ENCODE peak calls at places on chromosomes 5 and 9, in ten cellular contexts. One of them, this sample, is unnamed.

GRCh38 chr9:132037470-132037869 is 42.2 kb downstream of the MED27 start:
- DNase-seq in neuronal stem cell: no peak
- DNase-seq in neural progenitor cell: no peak
- DNase-seq in MM.1S: no peak
- DNase-seq in OCI-LY7: no peak
- DNase-seq in K562: no peak
- DNase-seq in Karpas-422: no peak
- DNase-seq in H9: no peak
- DNase-seq in endothelial cell of umbilical vein: no peak
- DNase-seq in IMR-90: no peak
- DNase-seq in this sample: no peak

GRCh38 chr9:136090768-136091581 is 4.1 kb downstream of the NACC2 start:
- DNase-seq in neuronal stem cell: no peak
- DNase-seq in neural progenitor cell: peak; percentile 44
- DNase-seq in MM.1S: no peak
- DNase-seq in OCI-LY7: no peak
- DNase-seq in K562: no peak
- DNase-seq in Karpas-422: no peak
- DNase-seq in H9: peak; percentile 38
- DNase-seq in endothelial cell of umbilical vein: no peak
- DNase-seq in IMR-90: no peak
- DNase-seq in this sample: no peak

GRCh38 chr5:76622973-76623596 is at the start of gene F2RL2:
- DNase-seq in neuronal stem cell: peak; percentile 33
- DNase-seq in neural progenitor cell: peak; percentile 76
- DNase-seq in MM.1S: no peak
- DNase-seq in OCI-LY7: no peak
- DNase-seq in K562: peak; percentile 56
- DNase-seq in Karpas-422: no peak
- DNase-seq in H9: peak; percentile 49
- DNase-seq in endothelial cell of umbilical vein: peak; percentile 75
- DNase-seq in IMR-90: peak; percentile 93
- DNase-seq in this sample: no peak

GRCh38 chr9:134419684-134420076 is 93.4 kb downstream of the RXRA start:
- DNase-seq in neuronal stem cell: no peak
- DNase-seq in neural progenitor cell: peak; percentile 66
- DNase-seq in MM.1S: no peak
- DNase-seq in OCI-LY7: no peak
- DNase-seq in K562: peak; percentile 16
- DNase-seq in Karpas-422: peak; percentile 74
- DNase-seq in H9: peak; percentile 77
- DNase-seq in endothelial cell of umbilical vein: no peak
- DNase-seq in IMR-90: no peak
- DNase-seq in this sample: no peak

GRCh38 chr5:98121036-98121936 is 652.2 kb upstream of the RGMB start:
- DNase-seq in neuronal stem cell: no peak
- DNase-seq in neural progenitor cell: no peak
- DNase-seq in MM.1S: no peak
- DNase-seq in OCI-LY7: no peak
- DNase-seq in K562: peak; percentile 1
- DNase-seq in Karpas-422: no peak
- DNase-seq in H9: peak; percentile 61
- DNase-seq in endothelial cell of umbilical vein: no peak
- DNase-seq in IMR-90: no peak
- DNase-seq in this sample: no peak

GRCh38 chr5:143302344-143302743 is 101.1 kb downstream of the NR3C1 start:
- DNase-seq in neuronal stem cell: no peak
- DNase-seq in neural progenitor cell: no peak
- DNase-seq in MM.1S: no peak
- DNase-seq in OCI-LY7: no peak
- DNase-seq in K562: no peak
- DNase-seq in Karpas-422: no peak
- DNase-seq in H9: no peak
- DNase-seq in endothelial cell of umbilical vein: no peak
- DNase-seq in IMR-90: no peak
- DNase-seq in this sample: no peak

GRCh38 chr5:135221696-135222095 is 177.3 kb downstream of the MACROH2A1 start:
- DNase-seq in neuronal stem cell: no peak
- DNase-seq in neural progenitor cell: no peak
- DNase-seq in MM.1S: no peak
- DNase-seq in OCI-LY7: no peak
- DNase-seq in K562: no peak
- DNase-seq in Karpas-422: no peak
- DNase-seq in H9: no peak
- DNase-seq in endothelial cell of umbilical vein: no peak
- DNase-seq in IMR-90: no peak
- DNase-seq in this sample: no peak

GRCh38 chr9:106862115-106862945 is 636 bp upstream of the ZNF462 start:
- DNase-seq in neuronal stem cell: peak; percentile 54
- DNase-seq in neural progenitor cell: peak; percentile 71
- DNase-seq in MM.1S: peak; percentile 21
- DNase-seq in OCI-LY7: no peak
- DNase-seq in K562: no peak
- DNase-seq in Karpas-422: no peak
- DNase-seq in H9: peak; percentile 74
- DNase-seq in endothelial cell of umbilical vein: peak; percentile 54
- DNase-seq in IMR-90: peak; percentile 52
- DNase-seq in this sample: peak; percentile 13

GRCh38 chr9:99821187-99822095 is at the start of gene NR4A3:
- DNase-seq in neuronal stem cell: peak; percentile 97
- DNase-seq in neural progenitor cell: peak; percentile 97
- DNase-seq in MM.1S: peak; percentile 67
- DNase-seq in OCI-LY7: peak; percentile 91
- DNase-seq in K562: peak; percentile 95
- DNase-seq in Karpas-422: peak; percentile 95
- DNase-seq in H9: peak; percentile 87
- DNase-seq in endothelial cell of umbilical vein: peak; percentile 96
- DNase-seq in IMR-90: peak; percentile 99
- DNase-seq in this sample: peak; percentile 67

GRCh38 chr9:125747765-125748510 is 765 bp downstream of the PBX3 start:
- DNase-seq in neuronal stem cell: no peak
- DNase-seq in neural progenitor cell: peak; percentile 67
- DNase-seq in MM.1S: peak; percentile 50
- DNase-seq in OCI-LY7: peak; percentile 27
- DNase-seq in K562: peak; percentile 6
- DNase-seq in Karpas-422: no peak
- DNase-seq in H9: no peak
- DNase-seq in endothelial cell of umbilical vein: peak; percentile 52
- DNase-seq in IMR-90: no peak
- DNase-seq in this sample: peak; percentile 22

GRCh38 chr9:81074261-81074660 is 615.1 kb downstream of the TLE1 start:
- DNase-seq in neuronal stem cell: no peak
- DNase-seq in neural progenitor cell: no peak
- DNase-seq in MM.1S: no peak
- DNase-seq in OCI-LY7: no peak
- DNase-seq in K562: no peak
- DNase-seq in Karpas-422: no peak
- DNase-seq in H9: no peak
- DNase-seq in endothelial cell of umbilical vein: no peak
- DNase-seq in IMR-90: no peak
- DNase-seq in this sample: no peak

GRCh38 chr9:124553738-124554137 is 46.5 kb upstream of the NR5A1 start:
- DNase-seq in neuronal stem cell: no peak
- DNase-seq in neural progenitor cell: no peak
- DNase-seq in MM.1S: no peak
- DNase-seq in OCI-LY7: no peak
- DNase-seq in K562: no peak
- DNase-seq in Karpas-422: no peak
- DNase-seq in H9: no peak
- DNase-seq in endothelial cell of umbilical vein: no peak
- DNase-seq in IMR-90: peak; percentile 94
- DNase-seq in this sample: no peak

GRCh38 chr5:52582313-52582712 is 205.4 kb upstream of the ITGA1 start:
- DNase-seq in neuronal stem cell: no peak
- DNase-seq in neural progenitor cell: peak; percentile 13
- DNase-seq in MM.1S: no peak
- DNase-seq in OCI-LY7: peak; percentile 0
- DNase-seq in K562: no peak
- DNase-seq in Karpas-422: no peak
- DNase-seq in H9: no peak
- DNase-seq in endothelial cell of umbilical vein: no peak
- DNase-seq in IMR-90: no peak
- DNase-seq in this sample: no peak
- H2AFZ ChIP-seq in neuronal stem cell: no peak overlapping the region
- H2AFZ ChIP-seq in neural progenitor cell: no peak overlapping the region
- H2AFZ ChIP-seq in MM.1S: no peak overlapping the region
- H2AFZ ChIP-seq in OCI-LY7: no peak overlapping the region
- H2AFZ ChIP-seq in K562: no peak overlapping the region
- H2AFZ ChIP-seq in Karpas-422: no peak overlapping the region
- H2AFZ ChIP-seq in H9: no peak overlapping the region
- H2AFZ ChIP-seq in endothelial cell of umbilical vein: no peak overlapping the region
- H2AFZ ChIP-seq in IMR-90: no peak overlapping the region
- H2AFZ ChIP-seq in this sample: no peak overlapping the region

GRCh38 chr9:40928803-40929487 is 199.5 kb downstream of the FOXD4L6 start:
- DNase-seq in neuronal stem cell: no peak
- DNase-seq in neural progenitor cell: no peak
- DNase-seq in MM.1S: no peak
- DNase-seq in OCI-LY7: no peak
- DNase-seq in K562: no peak
- DNase-seq in Karpas-422: peak; percentile 36
- DNase-seq in H9: no peak
- DNase-seq in endothelial cell of umbilical vein: no peak
- DNase-seq in IMR-90: no peak
- DNase-seq in this sample: no peak

GRCh38 chr9:40927851-40928802 is 200.4 kb downstream of the FOXD4L6 start:
- DNase-seq in neuronal stem cell: no peak
- DNase-seq in neural progenitor cell: no peak
- DNase-seq in MM.1S: no peak
- DNase-seq in OCI-LY7: no peak
- DNase-seq in K562: no peak
- DNase-seq in Karpas-422: peak; percentile 38
- DNase-seq in H9: no peak
- DNase-seq in endothelial cell of umbilical vein: no peak
- DNase-seq in IMR-90: no peak
- DNase-seq in this sample: no peak

GRCh38 chr9:40925149-40925548 is 203.3 kb downstream of the FOXD4L6 start:
- DNase-seq in neuronal stem cell: no peak
- DNase-seq in neural progenitor cell: no peak
- DNase-seq in MM.1S: no peak
- DNase-seq in OCI-LY7: no peak
- DNase-seq in K562: no peak
- DNase-seq in Karpas-422: peak; percentile 23
- DNase-seq in H9: no peak
- DNase-seq in endothelial cell of umbilical vein: no peak
- DNase-seq in IMR-90: no peak
- DNase-seq in this sample: no peak

GRCh38 chr9:40926404-40927259 is 201.8 kb downstream of the FOXD4L6 start:
- DNase-seq in neuronal stem cell: no peak
- DNase-seq in neural progenitor cell: no peak
- DNase-seq in MM.1S: no peak
- DNase-seq in OCI-LY7: no peak
- DNase-seq in K562: no peak
- DNase-seq in Karpas-422: peak; percentile 38
- DNase-seq in H9: no peak
- DNase-seq in endothelial cell of umbilical vein: no peak
- DNase-seq in IMR-90: no peak
- DNase-seq in this sample: no peak

DNA sequence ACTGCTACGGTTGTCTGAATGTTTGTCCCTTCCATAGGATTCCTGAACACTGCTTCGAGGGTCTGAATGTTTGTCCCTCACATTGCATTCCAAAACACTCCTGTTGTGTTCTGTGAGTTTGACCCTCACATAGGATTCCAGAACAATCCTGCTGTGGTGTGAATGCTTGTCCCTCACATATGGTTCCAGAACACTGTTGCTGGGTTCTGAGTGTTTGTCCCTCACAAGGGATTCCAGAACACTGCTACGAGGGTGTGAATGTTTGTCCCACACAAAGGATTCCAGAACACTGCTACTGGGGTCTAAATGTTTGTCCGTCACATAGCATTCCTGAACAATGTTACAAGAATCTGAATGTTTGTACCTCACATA is 201.2 kb downstream of the FOXD4L6 start:
- DNase-seq in neuronal stem cell: no peak
- DNase-seq in neural progenitor cell: no peak
- DNase-seq in MM.1S: no peak
- DNase-seq in OCI-LY7: no peak
- DNase-seq in K562: no peak
- DNase-seq in Karpas-422: no peak
- DNase-seq in H9: no peak
- DNase-seq in endothelial cell of umbilical vein: no peak
- DNase-seq in IMR-90: no peak
- DNase-seq in this sample: no peak
- H3K9me3 ChIP-seq in neuronal stem cell: no peaks in the 10 kb centered on the region
- H3K9me3 ChIP-seq in neural progenitor cell: peaks cover 38% of the 10 kb centered on the region
- H3K9me3 ChIP-seq in MM.1S: no peaks in the 10 kb centered on the region
- H3K9me3 ChIP-seq in OCI-LY7: no peaks in the 10 kb centered on the region
- H3K9me3 ChIP-seq in K562: peaks cover 12% of the 10 kb centered on the region
- H3K9me3 ChIP-seq in Karpas-422: peaks cover 78% of the 10 kb centered on the region
- H3K9me3 ChIP-seq in H9: peaks cover 89% of the 10 kb centered on the region
- H3K9me3 ChIP-seq in endothelial cell of umbilical vein: peaks cover 13% of the 10 kb centered on the region
- H3K9me3 ChIP-seq in IMR-90: peaks cover 58% of the 10 kb centered on the region
- H3K9me3 ChIP-seq in this sample: no peaks in the 10 kb centered on the region

DNA sequence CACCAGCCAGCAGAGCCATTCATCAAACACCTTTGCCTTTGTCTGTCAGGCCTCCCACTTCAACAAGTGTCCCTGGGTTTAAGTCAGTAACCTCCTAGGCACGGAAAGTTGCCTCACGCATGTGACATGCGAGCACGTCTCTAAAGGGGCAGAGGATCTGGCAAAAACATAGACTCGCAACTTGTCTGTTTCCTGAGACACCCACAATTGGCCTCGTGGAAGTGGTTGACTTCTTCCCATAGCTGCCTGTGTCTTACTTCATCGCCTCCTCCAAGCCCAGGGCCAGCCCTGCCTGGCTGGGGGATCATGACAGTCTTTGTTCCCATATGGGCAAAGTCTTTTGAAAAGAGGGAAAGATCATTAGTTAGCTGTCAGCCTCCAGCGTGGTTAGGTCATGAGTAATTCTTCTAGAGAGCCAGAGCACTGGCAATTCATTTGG is 35.5 kb upstream of the GLRX start:
- DNase-seq in neuronal stem cell: no peak
- DNase-seq in neural progenitor cell: no peak
- DNase-seq in MM.1S: no peak
- DNase-seq in OCI-LY7: no peak
- DNase-seq in K562: no peak
- DNase-seq in Karpas-422: no peak
- DNase-seq in H9: no peak
- DNase-seq in endothelial cell of umbilical vein: peak; percentile 31
- DNase-seq in IMR-90: peak; percentile 93
- DNase-seq in this sample: no peak
- H2AFZ ChIP-seq in neuronal stem cell: peak overlapping the region; percentile 67
- H2AFZ ChIP-seq in neural progenitor cell: no peak overlapping the region
- H2AFZ ChIP-seq in MM.1S: no peak overlapping the region
- H2AFZ ChIP-seq in OCI-LY7: no peak overlapping the region
- H2AFZ ChIP-seq in K562: no peak overlapping the region
- H2AFZ ChIP-seq in Karpas-422: no peak overlapping the region
- H2AFZ ChIP-seq in H9: no peak overlapping the region
- H2AFZ ChIP-seq in endothelial cell of umbilical vein: no peak overlapping the region
- H2AFZ ChIP-seq in IMR-90: peak overlapping the region; percentile 76
- H2AFZ ChIP-seq in this sample: no peak overlapping the region

DNA sequence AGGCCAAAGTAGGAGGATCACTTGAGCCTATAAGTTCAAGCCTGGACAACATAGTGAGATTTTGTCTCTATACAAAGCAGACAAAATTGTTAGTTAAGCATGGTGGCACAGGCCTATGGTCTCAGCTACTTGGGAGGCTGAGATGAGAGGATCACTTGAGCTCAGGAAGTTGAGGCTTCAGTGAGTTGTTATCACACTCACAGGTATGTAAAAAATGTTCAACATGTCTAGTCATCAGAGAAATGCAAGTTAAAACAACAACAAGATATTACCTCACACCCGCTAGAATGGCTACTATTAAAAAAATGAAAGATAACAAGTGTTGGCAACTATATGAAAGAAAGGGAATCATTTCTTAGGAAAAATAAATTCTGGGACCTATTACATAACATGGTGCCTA is 341.5 kb upstream of the ST8SIA4 start:
- DNase-seq in neuronal stem cell: no peak
- DNase-seq in neural progenitor cell: no peak
- DNase-seq in MM.1S: no peak
- DNase-seq in OCI-LY7: no peak
- DNase-seq in K562: no peak
- DNase-seq in Karpas-422: no peak
- DNase-seq in H9: no peak
- DNase-seq in endothelial cell of umbilical vein: no peak
- DNase-seq in IMR-90: no peak
- DNase-seq in this sample: no peak
- H3K9me3 ChIP-seq in neuronal stem cell: no peaks in the 10 kb centered on the region
- H3K9me3 ChIP-seq in neural progenitor cell: no peaks in the 10 kb centered on the region
- H3K9me3 ChIP-seq in MM.1S: no peaks in the 10 kb centered on the region
- H3K9me3 ChIP-seq in OCI-LY7: no peaks in the 10 kb centered on the region
- H3K9me3 ChIP-seq in K562: peaks cover 2% of the 10 kb centered on the region
- H3K9me3 ChIP-seq in Karpas-422: no peaks in the 10 kb centered on the region
- H3K9me3 ChIP-seq in H9: no peaks in the 10 kb centered on the region
- H3K9me3 ChIP-seq in endothelial cell of umbilical vein: no peaks in the 10 kb centered on the region
- H3K9me3 ChIP-seq in IMR-90: peaks cover 8% of the 10 kb centered on the region
- H3K9me3 ChIP-seq in this sample: no peaks in the 10 kb centered on the region

This sample was measured in DND-41.